ENCODE peak calls at places on chromosome 11, in four cellular contexts. One of them, this sample, is unnamed.

GRCh38 chr11:97364047-97364446 is 974.2 kb downstream of the JRKL start:
- DNase-seq in HL-60: no peak
- DNase-seq in K562: no peak
- DNase-seq in GM12878: no peak
- DNase-seq in this sample: no peak

GRCh38 chr11:87198266-87198881 is 160.6 kb downstream of the TMEM135 start:
- DNase-seq in GM12878: no peak
- DNase-seq in K562: no peak
- DNase-seq in HL-60: no peak
- DNase-seq in this sample: no peak

GRCh38 chr11:66221012-66221411 is 47.4 kb upstream of the RAB1B start:
- DNase-seq in GM12878: no peak
- DNase-seq in HL-60: no peak
- DNase-seq in K562: no peak
- DNase-seq in this sample: no peak

GRCh38 chr11:61580292-61580888 is 486 bp downstream of the SYT7 start:
- DNase-seq in GM12878: no peak
- DNase-seq in HL-60: no peak
- DNase-seq in K562: peak
- DNase-seq in this sample: no peak

GRCh38 chr11:128156486-128156885 is 430.9 kb downstream of the ETS1 start:
- DNase-seq in HL-60: no peak
- DNase-seq in GM12878: no peak
- DNase-seq in K562: no peak
- DNase-seq in this sample: no peak

GRCh38 chr11:128324531-128325141 is 262.7 kb downstream of the ETS1 start:
- DNase-seq in K562: no peak
- DNase-seq in GM12878: no peak
- DNase-seq in HL-60: no peak
- DNase-seq in this sample: no peak

GRCh38 chr11:127193916-127194315 is 193.3 kb upstream of the KIRREL3 start:
- DNase-seq in K562: no peak
- DNase-seq in GM12878: no peak
- DNase-seq in HL-60: no peak
- DNase-seq in this sample: no peak

GRCh38 chr11:61553373-61554171 is 27.3 kb downstream of the SYT7 start:
- DNase-seq in K562: no peak
- DNase-seq in GM12878: no peak
- DNase-seq in HL-60: no peak
- DNase-seq in this sample: no peak

GRCh38 chr11:95341246-95341645 is 110.2 kb upstream of the SESN3 start:
- DNase-seq in K562: no peak
- DNase-seq in HL-60: no peak
- DNase-seq in GM12878: no peak
- DNase-seq in this sample: no peak

GRCh38 chr11:129828301-129828836 is 12.7 kb downstream of the TMEM45B start:
- DNase-seq in HL-60: no peak
- DNase-seq in K562: peak
- DNase-seq in GM12878: no peak
- DNase-seq in this sample: no peak

GRCh38 chr11:126725043-126725442 is 275.5 kb downstream of the KIRREL3 start:
- DNase-seq in HL-60: no peak
- DNase-seq in GM12878: no peak
- DNase-seq in K562: no peak
- DNase-seq in this sample: no peak

GRCh38 chr11:47499614-47500013 is 50.7 kb upstream of the RAPSN start:
- DNase-seq in K562: no peak
- DNase-seq in HL-60: no peak
- DNase-seq in GM12878: no peak
- DNase-seq in this sample: no peak

GRCh38 chr11:16800382-16800781 is 61.9 kb downstream of the C11orf58 start:
- DNase-seq in GM12878: no peak
- DNase-seq in HL-60: no peak
- DNase-seq in K562: no peak
- DNase-seq in this sample: no peak

GRCh38 chr11:68053117-68053516 is 14.3 kb downstream of the TCIRG1 start:
- DNase-seq in HL-60: no peak
- DNase-seq in K562: no peak
- DNase-seq in GM12878: no peak
- DNase-seq in this sample: no peak

GRCh38 chr11:122882809-122883681 is 486 bp downstream of the JHY start:
- DNase-seq in HL-60: peak
- DNase-seq in GM12878: no peak
- DNase-seq in K562: no peak
- DNase-seq in this sample: peak

GRCh38 chr11:10916674-10917073 is 58.8 kb upstream of the ZBED5 start:
- DNase-seq in HL-60: no peak
- DNase-seq in GM12878: no peak
- DNase-seq in K562: no peak
- DNase-seq in this sample: no peak

GRCh38 chr11:18802381-18803257 is 11.0 kb upstream of the PTPN5 start:
- DNase-seq in GM12878: peak
- DNase-seq in K562: peak
- DNase-seq in HL-60: peak
- DNase-seq in this sample: no peak

GRCh38 chr11:71451596-71452353 is 1.2 kb upstream of the NADSYN1 start:
- DNase-seq in K562: peak
- DNase-seq in GM12878: no peak
- DNase-seq in HL-60: peak
- DNase-seq in this sample: no peak

GRCh38 chr11:67644042-67644441 is 4.5 kb upstream of the TBX10 start:
- DNase-seq in GM12878: no peak
- DNase-seq in K562: peak
- DNase-seq in HL-60: no peak
- DNase-seq in this sample: peak

GRCh38 chr11:61756452-61757212 is 4.2 kb downstream of the MYRF start:
- DNase-seq in GM12878: peak
- DNase-seq in HL-60: no peak
- DNase-seq in K562: peak
- DNase-seq in this sample: no peak

GRCh38 chr11:74647404-74647803 is 55.0 kb downstream of the POLD3 start:
- DNase-seq in HL-60: no peak
- DNase-seq in K562: no peak
- DNase-seq in GM12878: no peak
- DNase-seq in this sample: no peak

GRCh38 chr11:100576044-100577021 is 110.8 kb upstream of the ARHGAP42 start:
- DNase-seq in GM12878: peak
- DNase-seq in K562: peak
- DNase-seq in HL-60: peak
- DNase-seq in this sample: no peak

GRCh38 chr11:115874843-115875242 is 370.6 kb upstream of the CADM1 start:
- DNase-seq in GM12878: peak
- DNase-seq in HL-60: no peak
- DNase-seq in K562: no peak
- DNase-seq in this sample: no peak

GRCh38 chr11:63920870-63921417 is 4.0 kb upstream of the RCOR2 start:
- DNase-seq in HL-60: no peak
- DNase-seq in K562: peak
- DNase-seq in GM12878: no peak
- DNase-seq in this sample: no peak

GRCh38 chr11:72378704-72379383 is 55.5 kb downstream of the CLPB start:
- DNase-seq in GM12878: no peak
- DNase-seq in K562: no peak
- DNase-seq in HL-60: no peak
- DNase-seq in this sample: no peak

GRCh38 chr11:93089474-93090102 is 108.2 kb downstream of the SLC36A4 start:
- DNase-seq in HL-60: peak
- DNase-seq in K562: peak
- DNase-seq in GM12878: no peak
- DNase-seq in this sample: no peak

GRCh38 chr11:32890843-32891656 is 1.6 kb upstream of the QSER1 start:
- DNase-seq in K562: peak
- DNase-seq in HL-60: no peak
- DNase-seq in GM12878: no peak
- DNase-seq in this sample: no peak

GRCh38 chr11:996681-997080 is 39.8 kb downstream of the MUC6 start:
- DNase-seq in K562: no peak
- DNase-seq in GM12878: no peak
- DNase-seq in HL-60: no peak
- DNase-seq in this sample: no peak

GRCh38 chr11:995058-995751 is 41.3 kb downstream of the MUC6 start:
- DNase-seq in K562: no peak
- DNase-seq in HL-60: no peak
- DNase-seq in GM12878: no peak
- DNase-seq in this sample: no peak

GRCh38 chr11:997907-998306 is 38.6 kb downstream of the MUC6 start:
- DNase-seq in K562: no peak
- DNase-seq in HL-60: no peak
- DNase-seq in GM12878: no peak
- DNase-seq in this sample: no peak

GRCh38 chr11:993632-994167 is 42.8 kb downstream of the MUC6 start:
- DNase-seq in HL-60: no peak
- DNase-seq in K562: no peak
- DNase-seq in GM12878: no peak
- DNase-seq in this sample: no peak

GRCh38 chr11:995752-996420 is 40.6 kb downstream of the MUC6 start:
- DNase-seq in K562: peak
- DNase-seq in GM12878: peak
- DNase-seq in HL-60: no peak
- DNase-seq in this sample: peak
- TF ChIP-seq POLR2AphosphoS5 in K562: no peak
- TF ChIP-seq POLR2AphosphoS5 in GM12878: no peak
- TF ChIP-seq POLR2AphosphoS5 in HL-60: no peak
- TF ChIP-seq POLR2AphosphoS5 in this sample: no peak

GRCh38 chr11:5198285-5198684 is 2.2 kb downstream of the OR51V1 start:
- DNase-seq in GM12878: no peak
- DNase-seq in K562: no peak
- DNase-seq in HL-60: no peak
- DNase-seq in this sample: no peak

GRCh38 chr11:5200582-5200981 is at the start of gene OR51V1:
- DNase-seq in HL-60: no peak
- DNase-seq in GM12878: no peak
- DNase-seq in K562: no peak
- DNase-seq in this sample: no peak

GRCh38 chr11:5204787-5205186 is 4.3 kb upstream of the OR51V1 start:
- DNase-seq in K562: peak
- DNase-seq in GM12878: no peak
- DNase-seq in HL-60: peak
- DNase-seq in this sample: no peak

GRCh38 chr11:5197538-5197937 is 2.9 kb downstream of the OR51V1 start:
- DNase-seq in HL-60: no peak
- DNase-seq in GM12878: no peak
- DNase-seq in K562: no peak
- DNase-seq in this sample: no peak

GRCh38 chr11:5203366-5203765 is 2.9 kb upstream of the OR51V1 start:
- DNase-seq in GM12878: no peak
- DNase-seq in HL-60: no peak
- DNase-seq in K562: no peak
- DNase-seq in this sample: no peak
- TF ChIP-seq SPI1 in GM12878: no peak
- TF ChIP-seq SPI1 in HL-60: no peak
- TF ChIP-seq SPI1 in K562: no peak
- TF ChIP-seq SPI1 in this sample: no peak

GRCh38 chr11:77072851-77073327 is 6.1 kb downstream of the CAPN5 start:
- DNase-seq in K562: no peak
- DNase-seq in GM12878: no peak
- DNase-seq in HL-60: no peak
- DNase-seq in this sample: no peak

GRCh38 chr11:77071671-77072605 is 5.2 kb downstream of the CAPN5 start:
- DNase-seq in GM12878: no peak
- DNase-seq in HL-60: peak
- DNase-seq in K562: no peak
- DNase-seq in this sample: no peak

GRCh38 chr11:77074626-77075221 is 8.0 kb downstream of the CAPN5 start:
- DNase-seq in HL-60: no peak
- DNase-seq in K562: no peak
- DNase-seq in GM12878: no peak
- DNase-seq in this sample: no peak

GRCh38 chr11:77074205-77074604 is 7.4 kb downstream of the CAPN5 start:
- DNase-seq in K562: no peak
- DNase-seq in GM12878: no peak
- DNase-seq in HL-60: no peak
- DNase-seq in this sample: no peak

DNA sequence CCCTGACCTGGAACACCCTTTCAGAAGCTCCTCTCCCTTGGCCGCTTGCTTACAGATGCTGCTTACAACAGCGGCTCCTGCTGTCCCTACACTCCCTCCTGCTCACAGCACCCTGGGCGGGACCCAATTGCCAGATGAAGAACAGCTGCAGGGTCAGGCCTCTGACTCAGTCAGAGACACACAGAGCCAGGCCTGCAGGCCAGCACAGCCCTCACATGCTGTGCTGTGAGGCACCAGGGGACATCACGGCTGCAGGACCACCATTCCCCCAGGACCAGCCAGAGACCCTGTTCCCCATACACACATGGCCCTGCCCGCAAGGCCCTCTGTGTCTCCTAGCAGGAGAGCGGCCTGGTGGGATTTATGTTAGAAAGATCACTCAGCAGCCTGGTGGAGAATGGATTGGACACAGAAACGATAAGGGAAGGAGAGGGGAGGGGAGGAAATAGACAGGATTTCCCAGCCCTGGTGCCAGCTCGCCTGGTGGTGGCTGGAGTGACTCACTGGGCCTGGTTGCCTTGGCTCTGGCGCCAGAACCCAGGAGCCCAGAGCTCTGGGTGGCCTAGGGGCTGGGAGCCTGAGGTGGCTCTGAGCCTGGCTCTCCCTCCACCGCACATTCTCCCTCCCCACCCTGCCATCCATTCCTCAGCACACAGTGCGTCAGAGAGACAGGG is 6.7 kb downstream of the CAPN5 start:
- DNase-seq in K562: peak
- DNase-seq in GM12878: no peak
- DNase-seq in HL-60: no peak
- DNase-seq in this sample: no peak
- TF ChIP-seq POLR2AphosphoS5 in K562: no peak
- TF ChIP-seq POLR2AphosphoS5 in GM12878: no peak
- TF ChIP-seq POLR2AphosphoS5 in HL-60: no peak
- TF ChIP-seq POLR2AphosphoS5 in this sample: no peak

GRCh38 chr11:1067812-1068496 is 6.7 kb upstream of the MUC2 start:
- DNase-seq in HL-60: no peak
- DNase-seq in GM12878: no peak
- DNase-seq in K562: no peak
- DNase-seq in this sample: no peak

GRCh38 chr11:1071571-1072115 is 3.0 kb upstream of the MUC2 start:
- DNase-seq in GM12878: no peak
- DNase-seq in K562: no peak
- DNase-seq in HL-60: no peak
- DNase-seq in this sample: no peak

GRCh38 chr11:1072116-1072820 is 2.4 kb upstream of the MUC2 start:
- DNase-seq in HL-60: no peak
- DNase-seq in K562: peak
- DNase-seq in GM12878: no peak
- DNase-seq in this sample: no peak

GRCh38 chr11:1070594-1071462 is 3.8 kb upstream of the MUC2 start:
- DNase-seq in HL-60: no peak
- DNase-seq in GM12878: no peak
- DNase-seq in K562: no peak
- DNase-seq in this sample: no peak

DNA sequence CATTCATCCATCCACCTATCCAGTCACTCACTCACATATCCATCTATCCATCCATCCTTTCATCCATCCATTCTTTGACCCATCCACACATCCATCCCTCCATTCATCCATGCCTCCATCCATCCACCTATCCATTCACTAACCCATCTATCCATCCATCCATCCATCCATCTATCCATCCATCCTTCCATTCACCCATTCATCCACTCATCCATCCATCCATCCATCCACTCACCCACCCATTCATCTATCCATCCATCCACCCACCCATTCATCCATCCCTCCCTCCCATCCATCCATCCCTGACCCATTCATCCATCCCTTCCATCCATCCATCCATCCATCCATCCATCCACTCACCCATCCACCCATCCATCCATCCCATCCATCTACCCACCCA is 4.9 kb upstream of the MUC2 start:
- DNase-seq in GM12878: no peak
- DNase-seq in K562: no peak
- DNase-seq in HL-60: no peak
- DNase-seq in this sample: no peak
- TF ChIP-seq SPI1 in GM12878: no peak
- TF ChIP-seq SPI1 in K562: no peak
- TF ChIP-seq SPI1 in HL-60: no peak
- TF ChIP-seq SPI1 in this sample: no peak